ENCODE peak calls at places on chromosome 1, in ten cellular contexts. P is RPMI8226, I is trophoblast cell, K is ovary, A is naive B cell, X is NCI-H1092 treated with DMSO at 0.1 percent for 48 hours, E is NCI-H1417, D is iPS-NIHi11, H is GM10248, M is WTC11. N is an unnamed sample.

GRCh38 chr1:147496044-147496443 is 45.3 kb upstream of the BCL9 start:
- DNase-seq in P (no peak), I (no peak), K (no peak), A (no peak), X (no peak), E (no peak), D (no peak), H (no peak), M (no peak), N (no peak)

GRCh38 chr1:240385985-240386978 is 225.7 kb downstream of the GREM2 start:
- DNase-seq in P (no peak), I (peak; percentile 93), K (no peak), A (no peak), X (no peak), E (no peak), D (no peak), H (no peak), M (no peak), N (no peak)

GRCh38 chr1:33043267-33044090 is 6.8 kb upstream of the AK2 start:
- DNase-seq in P (peak; percentile 25), I (no peak), K (no peak), A (no peak), X (no peak), E (no peak), D (no peak), H (no peak), M (no peak), N (no peak)

GRCh38 chr1:206469933-206470691 is at the start of gene IKBKE:
- DNase-seq in P (peak; percentile 93), I (peak; percentile 59), K (peak; percentile 55), A (peak; percentile 62), X (peak; percentile 38), E (no peak), D (peak; percentile 87), H (peak; percentile 80), M (peak; percentile 41), N (peak; percentile 59)

GRCh38 chr1:83802023-83802422 is 196.9 kb downstream of the TTLL7 start:
- DNase-seq in P (no peak), I (peak; percentile 69), K (no peak), A (no peak), X (no peak), E (peak; percentile 93), D (no peak), H (no peak), M (no peak), N (no peak)

GRCh38 chr1:244837597-244838258 is 2.3 kb downstream of the COX20 start:
- DNase-seq in P (peak; percentile 33), I (no peak), K (no peak), A (no peak), X (peak; percentile 17), E (peak; percentile 37), D (no peak), H (no peak), M (no peak), N (no peak)

GRCh38 chr1:2586154-2587070 is at the start of gene PRXL2B:
- DNase-seq in P (peak; percentile 99), I (peak; percentile 95), K (peak; percentile 99), A (peak; percentile 94), X (peak; percentile 94), E (peak; percentile 97), D (peak; percentile 100), H (peak; percentile 99), M (peak; percentile 98), N (peak; percentile 99)

GRCh38 chr1:76106251-76106650 is 31.7 kb downstream of the ST6GALNAC3 start:
- DNase-seq in P (no peak), I (no peak), K (no peak), A (no peak), X (no peak), E (no peak), D (no peak), H (no peak), M (no peak), N (no peak)

GRCh38 chr1:236795757-236796719 is 946 bp downstream of the MTR start:
- DNase-seq in P (peak; percentile 49), I (peak; percentile 88), K (peak; percentile 50), A (no peak), X (peak; percentile 29), E (peak; percentile 56), D (no peak), H (peak; percentile 54), M (no peak), N (no peak)

GRCh38 chr1:225617479-225617878 is 35.4 kb downstream of the ENAH start:
- DNase-seq in P (no peak), I (no peak), K (no peak), A (no peak), X (no peak), E (no peak), D (no peak), H (no peak), M (no peak), N (no peak)

GRCh38 chr1:12617901-12618660 is at the start of gene DHRS3:
- DNase-seq in P (peak; percentile 87), I (peak; percentile 84), K (peak; percentile 71), A (peak; percentile 16), X (peak; percentile 92), E (peak; percentile 79), D (peak; percentile 86), H (peak; percentile 65), M (peak; percentile 80), N (peak; percentile 72)

GRCh38 chr1:236759252-236759859 is 35.7 kb upstream of the MTR start:
- DNase-seq in P (peak; percentile 64), I (peak; percentile 81), K (no peak), A (peak; percentile 22), X (no peak), E (peak; percentile 54), D (peak; percentile 57), H (peak; percentile 71), M (no peak), N (no peak)

GRCh38 chr1:235831148-235831547 is 35.6 kb downstream of the LYST start:
- DNase-seq in P (no peak), I (peak; percentile 30), K (no peak), A (no peak), X (no peak), E (no peak), D (no peak), H (peak; percentile 36), M (no peak), N (peak; percentile 8)

GRCh38 chr1:11649624-11650330 is 4.5 kb downstream of the FBXO2 start:
- DNase-seq in P (no peak), I (no peak), K (no peak), A (no peak), X (no peak), E (no peak), D (no peak), H (no peak), M (no peak), N (no peak)

GRCh38 chr1:233406994-233407631 is 79.6 kb downstream of the MAP3K21 start:
- DNase-seq in P (no peak), I (peak; percentile 80), K (no peak), A (no peak), X (no peak), E (no peak), D (no peak), H (no peak), M (no peak), N (no peak)

GRCh38 chr1:45205000-45205909 is 1.1 kb downstream of the ZSWIM5 start:
- DNase-seq in P (peak; percentile 13), I (peak; percentile 11), K (peak; percentile 57), A (peak; percentile 12), X (peak; percentile 71), E (peak; percentile 74), D (peak; percentile 84), H (no peak), M (peak; percentile 67), N (no peak)

GRCh38 chr1:91591175-91591968 is 90.7 kb downstream of the CDC7 start:
- DNase-seq in P (peak; percentile 84), I (no peak), K (no peak), A (no peak), X (no peak), E (no peak), D (no peak), H (no peak), M (no peak), N (no peak)

GRCh38 chr1:8871539-8871935 is 6.9 kb downstream of the ENO1 start:
- DNase-seq in P (no peak), I (no peak), K (no peak), A (no peak), X (no peak), E (peak; percentile 31), D (no peak), H (no peak), M (peak; percentile 57), N (no peak)

GRCh38 chr1:88985033-88985432 is 7.4 kb downstream of the KYAT3 start:
- DNase-seq in P (no peak), I (peak; percentile 53), K (peak; percentile 50), A (no peak), X (peak; percentile 70), E (peak; percentile 41), D (peak; percentile 14), H (no peak), M (no peak), N (no peak)

GRCh38 chr1:87155648-87156047 is 173.0 kb upstream of the LMO4 start:
- DNase-seq in P (no peak), I (no peak), K (no peak), A (no peak), X (no peak), E (no peak), D (no peak), H (no peak), M (no peak), N (no peak)

GRCh38 chr1:221664253-221664652 is 77.6 kb downstream of the DUSP10 start:
- DNase-seq in P (no peak), I (no peak), K (no peak), A (no peak), X (no peak), E (peak; percentile 84), D (peak; percentile 25), H (no peak), M (no peak), N (no peak)

GRCh38 chr1:201917362-201918033 is 28.8 kb downstream of the SHISA4 start:
- DNase-seq in P (no peak), I (no peak), K (peak; percentile 63), A (no peak), X (no peak), E (no peak), D (no peak), H (no peak), M (no peak), N (no peak)

GRCh38 chr1:3423896-3424610 is 30.4 kb upstream of the ARHGEF16 start:
- DNase-seq in P (no peak), I (no peak), K (no peak), A (no peak), X (no peak), E (no peak), D (no peak), H (no peak), M (no peak), N (no peak)

GRCh38 chr1:46367072-46367471 is 26.5 kb downstream of the NSUN4 start:
- DNase-seq in P (no peak), I (no peak), K (no peak), A (no peak), X (no peak), E (no peak), D (no peak), H (no peak), M (no peak), N (no peak)

GRCh38 chr1:58573705-58574591 is 3.1 kb downstream of the TACSTD2 start:
- DNase-seq in P (no peak), I (no peak), K (no peak), A (no peak), X (no peak), E (no peak), D (no peak), H (peak; percentile 76), M (no peak), N (no peak)

GRCh38 chr1:179231923-179232322 is 2.4 kb upstream of the ABL2 start:
- DNase-seq in P (no peak), I (peak; percentile 82), K (no peak), A (no peak), X (no peak), E (no peak), D (no peak), H (no peak), M (no peak), N (no peak)

GRCh38 chr1:145778146-145778540 is 45.8 kb downstream of the RNF115 start:
- DNase-seq in P (no peak), I (no peak), K (no peak), A (no peak), X (no peak), E (no peak), D (no peak), H (no peak), M (no peak), N (no peak)

GRCh38 chr1:109794319-109795132 is 30.8 kb upstream of the EPS8L3 start:
- DNase-seq in P (no peak), I (no peak), K (no peak), A (no peak), X (peak; percentile 24), E (peak; percentile 89), D (no peak), H (no peak), M (no peak), N (no peak)

N was measured in GDM1.